ENCODE peak calls at places on chromosomes 13 and 19, in seven cellular contexts. One of them, this sample, is unnamed.

GRCh38 chr13:79075703-79076102 is 330.4 kb downstream of the RBM26 start:
- DNase-seq in lung: no peak
- DNase-seq in heart right ventricle: no peak
- DNase-seq in epithelial cell of esophagus: no peak
- DNase-seq in GM13977: no peak
- DNase-seq in left ventricle myocardium inferior: no peak
- DNase-seq in type B pancreatic cell: no peak
- DNase-seq in this sample: no peak

GRCh38 chr13:48236528-48237353 is 3.7 kb downstream of the ITM2B start:
- DNase-seq in GM13977: no peak
- DNase-seq in heart right ventricle: no peak
- DNase-seq in left ventricle myocardium inferior: no peak
- DNase-seq in epithelial cell of esophagus: peak
- DNase-seq in lung: no peak
- DNase-seq in type B pancreatic cell: no peak
- DNase-seq in this sample: peak

GRCh38 chr13:80442613-80443012 is 101.7 kb upstream of the SPRY2 start:
- DNase-seq in left ventricle myocardium inferior: no peak
- DNase-seq in type B pancreatic cell: no peak
- DNase-seq in epithelial cell of esophagus: no peak
- DNase-seq in lung: no peak
- DNase-seq in heart right ventricle: no peak
- DNase-seq in GM13977: no peak
- DNase-seq in this sample: no peak

GRCh38 chr13:31321457-31321856 is 121.7 kb downstream of the B3GLCT start:
- DNase-seq in type B pancreatic cell: no peak
- DNase-seq in epithelial cell of esophagus: no peak
- DNase-seq in heart right ventricle: no peak
- DNase-seq in GM13977: no peak
- DNase-seq in lung: no peak
- DNase-seq in left ventricle myocardium inferior: no peak
- DNase-seq in this sample: no peak

GRCh38 chr13:39516140-39516539 is 86.9 kb downstream of the LHFPL6 start:
- DNase-seq in epithelial cell of esophagus: no peak
- DNase-seq in heart right ventricle: no peak
- DNase-seq in type B pancreatic cell: no peak
- DNase-seq in left ventricle myocardium inferior: no peak
- DNase-seq in GM13977: no peak
- DNase-seq in lung: no peak
- DNase-seq in this sample: no peak

GRCh38 chr19:39444598-39445257 is 654 bp upstream of the SUPT5H start:
- DNase-seq in left ventricle myocardium inferior: no peak
- DNase-seq in epithelial cell of esophagus: no peak
- DNase-seq in heart right ventricle: no peak
- DNase-seq in GM13977: no peak
- DNase-seq in type B pancreatic cell: no peak
- DNase-seq in lung: no peak
- DNase-seq in this sample: no peak

GRCh38 chr19:17922138-17922537 is 10.7 kb upstream of the CCDC124 start:
- DNase-seq in epithelial cell of esophagus: no peak
- DNase-seq in heart right ventricle: no peak
- DNase-seq in GM13977: no peak
- DNase-seq in type B pancreatic cell: no peak
- DNase-seq in left ventricle myocardium inferior: no peak
- DNase-seq in lung: no peak
- DNase-seq in this sample: no peak

GRCh38 chr19:50921391-50922315 is 10.5 kb upstream of the KLK4 start:
- DNase-seq in type B pancreatic cell: no peak
- DNase-seq in heart right ventricle: no peak
- DNase-seq in lung: no peak
- DNase-seq in GM13977: no peak
- DNase-seq in epithelial cell of esophagus: no peak
- DNase-seq in left ventricle myocardium inferior: no peak
- DNase-seq in this sample: no peak

GRCh38 chr13:23510544-23510916 is 59.7 kb upstream of the TNFRSF19 start:
- DNase-seq in heart right ventricle: no peak
- DNase-seq in epithelial cell of esophagus: peak
- DNase-seq in GM13977: no peak
- DNase-seq in left ventricle myocardium inferior: no peak
- DNase-seq in type B pancreatic cell: no peak
- DNase-seq in lung: no peak
- DNase-seq in this sample: peak

GRCh38 chr19:33110201-33110910 is 21.6 kb upstream of the WDR88 start:
- DNase-seq in heart right ventricle: no peak
- DNase-seq in type B pancreatic cell: no peak
- DNase-seq in lung: no peak
- DNase-seq in GM13977: no peak
- DNase-seq in epithelial cell of esophagus: no peak
- DNase-seq in left ventricle myocardium inferior: no peak
- DNase-seq in this sample: no peak

GRCh38 chr13:75326173-75327131 is 155.5 kb downstream of the TBC1D4 start:
- DNase-seq in type B pancreatic cell: no peak
- DNase-seq in lung: no peak
- DNase-seq in heart right ventricle: no peak
- DNase-seq in left ventricle myocardium inferior: no peak
- DNase-seq in GM13977: peak
- DNase-seq in epithelial cell of esophagus: peak
- DNase-seq in this sample: no peak

GRCh38 chr19:2615782-2616181 is 86.7 kb downstream of the GNG7 start:
- DNase-seq in type B pancreatic cell: no peak
- DNase-seq in epithelial cell of esophagus: no peak
- DNase-seq in heart right ventricle: no peak
- DNase-seq in left ventricle myocardium inferior: peak
- DNase-seq in GM13977: no peak
- DNase-seq in lung: no peak
- DNase-seq in this sample: no peak

GRCh38 chr13:31775148-31775547 is 35.8 kb downstream of the RXFP2 start:
- DNase-seq in left ventricle myocardium inferior: no peak
- DNase-seq in GM13977: no peak
- DNase-seq in epithelial cell of esophagus: no peak
- DNase-seq in type B pancreatic cell: no peak
- DNase-seq in lung: no peak
- DNase-seq in heart right ventricle: no peak
- DNase-seq in this sample: no peak

GRCh38 chr19:3750211-3750610 is 11.3 kb downstream of the APBA3 start:
- DNase-seq in lung: no peak
- DNase-seq in type B pancreatic cell: no peak
- DNase-seq in heart right ventricle: no peak
- DNase-seq in GM13977: no peak
- DNase-seq in left ventricle myocardium inferior: no peak
- DNase-seq in epithelial cell of esophagus: no peak
- DNase-seq in this sample: no peak

GRCh38 chr19:32687681-32688080 is 3.9 kb upstream of the NUDT19 start:
- DNase-seq in type B pancreatic cell: no peak
- DNase-seq in lung: no peak
- DNase-seq in epithelial cell of esophagus: no peak
- DNase-seq in left ventricle myocardium inferior: no peak
- DNase-seq in heart right ventricle: no peak
- DNase-seq in GM13977: no peak
- DNase-seq in this sample: no peak

GRCh38 chr13:51280379-51280940 is 58.3 kb downstream of the FAM124A start:
- DNase-seq in left ventricle myocardium inferior: no peak
- DNase-seq in type B pancreatic cell: no peak
- DNase-seq in lung: no peak
- DNase-seq in heart right ventricle: no peak
- DNase-seq in epithelial cell of esophagus: no peak
- DNase-seq in GM13977: no peak
- DNase-seq in this sample: no peak

GRCh38 chr19:2089001-2089711 is 7.0 kb downstream of the MOB3A start:
- DNase-seq in lung: no peak
- DNase-seq in type B pancreatic cell: no peak
- DNase-seq in epithelial cell of esophagus: peak
- DNase-seq in GM13977: no peak
- DNase-seq in left ventricle myocardium inferior: no peak
- DNase-seq in heart right ventricle: no peak
- DNase-seq in this sample: peak

GRCh38 chr13:21800847-21801616 is 130.2 kb downstream of the FGF9 start:
- DNase-seq in lung: no peak
- DNase-seq in left ventricle myocardium inferior: no peak
- DNase-seq in GM13977: no peak
- DNase-seq in epithelial cell of esophagus: peak
- DNase-seq in heart right ventricle: no peak
- DNase-seq in type B pancreatic cell: no peak
- DNase-seq in this sample: no peak

GRCh38 chr19:56217039-56217949 is 15.2 kb downstream of the ZSCAN5C start:
- DNase-seq in epithelial cell of esophagus: peak
- DNase-seq in GM13977: no peak
- DNase-seq in lung: no peak
- DNase-seq in heart right ventricle: peak
- DNase-seq in left ventricle myocardium inferior: peak
- DNase-seq in type B pancreatic cell: no peak
- DNase-seq in this sample: no peak

GRCh38 chr19:46678110-46678732 is 17.2 kb upstream of the DACT3 start:
- DNase-seq in lung: no peak
- DNase-seq in heart right ventricle: no peak
- DNase-seq in left ventricle myocardium inferior: no peak
- DNase-seq in GM13977: peak
- DNase-seq in epithelial cell of esophagus: peak
- DNase-seq in type B pancreatic cell: no peak
- DNase-seq in this sample: peak

GRCh38 chr13:105773887-105774538 is 761.4 kb downstream of the EFNB2 start:
- DNase-seq in heart right ventricle: no peak
- DNase-seq in type B pancreatic cell: no peak
- DNase-seq in left ventricle myocardium inferior: no peak
- DNase-seq in epithelial cell of esophagus: peak
- DNase-seq in lung: no peak
- DNase-seq in GM13977: no peak
- DNase-seq in this sample: peak

GRCh38 chr13:99191900-99192399 is 8.7 kb upstream of the UBAC2 start:
- DNase-seq in type B pancreatic cell: no peak
- DNase-seq in heart right ventricle: no peak
- DNase-seq in left ventricle myocardium inferior: no peak
- DNase-seq in epithelial cell of esophagus: no peak
- DNase-seq in lung: no peak
- DNase-seq in GM13977: no peak
- DNase-seq in this sample: no peak

GRCh38 chr19:2636897-2637683 is 65.4 kb downstream of the GNG7 start:
- DNase-seq in left ventricle myocardium inferior: peak
- DNase-seq in epithelial cell of esophagus: peak
- DNase-seq in heart right ventricle: peak
- DNase-seq in GM13977: peak
- DNase-seq in type B pancreatic cell: peak
- DNase-seq in lung: peak
- DNase-seq in this sample: peak

GRCh38 chr13:92896842-92897241 is 329.8 kb upstream of the GPC6 start:
- DNase-seq in GM13977: no peak
- DNase-seq in type B pancreatic cell: no peak
- DNase-seq in left ventricle myocardium inferior: no peak
- DNase-seq in lung: no peak
- DNase-seq in epithelial cell of esophagus: peak
- DNase-seq in heart right ventricle: no peak
- DNase-seq in this sample: peak

GRCh38 chr19:38711726-38712153 is 32.5 kb downstream of the CAPN12 start:
- DNase-seq in heart right ventricle: peak
- DNase-seq in type B pancreatic cell: no peak
- DNase-seq in GM13977: no peak
- DNase-seq in epithelial cell of esophagus: no peak
- DNase-seq in lung: peak
- DNase-seq in left ventricle myocardium inferior: no peak
- DNase-seq in this sample: no peak

GRCh38 chr13:50729177-50729576 is 114.3 kb downstream of the DLEU7 start:
- DNase-seq in lung: no peak
- DNase-seq in type B pancreatic cell: no peak
- DNase-seq in heart right ventricle: no peak
- DNase-seq in left ventricle myocardium inferior: no peak
- DNase-seq in epithelial cell of esophagus: no peak
- DNase-seq in GM13977: no peak
- DNase-seq in this sample: no peak

GRCh38 chr13:30216111-30216510 is 91.2 kb downstream of the KATNAL1 start:
- DNase-seq in lung: no peak
- DNase-seq in heart right ventricle: no peak
- DNase-seq in epithelial cell of esophagus: no peak
- DNase-seq in GM13977: no peak
- DNase-seq in type B pancreatic cell: no peak
- DNase-seq in left ventricle myocardium inferior: no peak
- DNase-seq in this sample: peak
- TF ChIP-seq CTCF in lung: no peak
- TF ChIP-seq CTCF in heart right ventricle: no peak
- TF ChIP-seq CTCF in epithelial cell of esophagus: no peak
- TF ChIP-seq CTCF in GM13977: no peak
- TF ChIP-seq CTCF in type B pancreatic cell: no peak
- TF ChIP-seq CTCF in left ventricle myocardium inferior: no peak
- TF ChIP-seq CTCF in this sample: no peak

GRCh38 chr19:35739275-35740107 is 2.8 kb downstream of the IGFLR1 start:
- DNase-seq in GM13977: peak
- DNase-seq in epithelial cell of esophagus: no peak
- DNase-seq in heart right ventricle: no peak
- DNase-seq in lung: no peak
- DNase-seq in left ventricle myocardium inferior: no peak
- DNase-seq in type B pancreatic cell: no peak
- DNase-seq in this sample: no peak

GRCh38 chr19:35738887-35739229 is 3.4 kb downstream of the IGFLR1 start:
- DNase-seq in heart right ventricle: no peak
- DNase-seq in type B pancreatic cell: no peak
- DNase-seq in lung: no peak
- DNase-seq in epithelial cell of esophagus: no peak
- DNase-seq in left ventricle myocardium inferior: no peak
- DNase-seq in GM13977: peak
- DNase-seq in this sample: no peak

GRCh38 chr19:35738021-35738886 is 4.0 kb downstream of the IGFLR1 start:
- DNase-seq in heart right ventricle: no peak
- DNase-seq in type B pancreatic cell: no peak
- DNase-seq in GM13977: peak
- DNase-seq in left ventricle myocardium inferior: no peak
- DNase-seq in epithelial cell of esophagus: no peak
- DNase-seq in lung: no peak
- DNase-seq in this sample: no peak

GRCh38 chr19:35734889-35735288 is 7.4 kb downstream of the IGFLR1 start:
- DNase-seq in heart right ventricle: no peak
- DNase-seq in epithelial cell of esophagus: no peak
- DNase-seq in GM13977: peak
- DNase-seq in left ventricle myocardium inferior: no peak
- DNase-seq in lung: no peak
- DNase-seq in type B pancreatic cell: no peak
- DNase-seq in this sample: no peak

GRCh38 chr19:35736913-35737886 is 5.1 kb downstream of the IGFLR1 start:
- DNase-seq in lung: no peak
- DNase-seq in type B pancreatic cell: no peak
- DNase-seq in left ventricle myocardium inferior: no peak
- DNase-seq in GM13977: peak
- DNase-seq in epithelial cell of esophagus: peak
- DNase-seq in heart right ventricle: no peak
- DNase-seq in this sample: no peak
- TF ChIP-seq CTCF in lung: no peak
- TF ChIP-seq CTCF in type B pancreatic cell: peak
- TF ChIP-seq CTCF in left ventricle myocardium inferior: no peak
- TF ChIP-seq CTCF in GM13977: peak
- TF ChIP-seq CTCF in epithelial cell of esophagus: peak
- TF ChIP-seq CTCF in heart right ventricle: no peak
- TF ChIP-seq CTCF in this sample: no peak

GRCh38 chr13:41833851-41834250 is 127.1 kb downstream of the VWA8 start:
- DNase-seq in GM13977: no peak
- DNase-seq in left ventricle myocardium inferior: no peak
- DNase-seq in heart right ventricle: no peak
- DNase-seq in type B pancreatic cell: no peak
- DNase-seq in lung: no peak
- DNase-seq in epithelial cell of esophagus: peak
- DNase-seq in this sample: no peak
- TF ChIP-seq CTCF in GM13977: no peak
- TF ChIP-seq CTCF in left ventricle myocardium inferior: no peak
- TF ChIP-seq CTCF in heart right ventricle: no peak
- TF ChIP-seq CTCF in type B pancreatic cell: no peak
- TF ChIP-seq CTCF in lung: no peak
- TF ChIP-seq CTCF in epithelial cell of esophagus: no peak
- TF ChIP-seq CTCF in this sample: no peak

GRCh38 chr13:102571075-102571474 is 25.7 kb upstream of the TPP2 start:
- DNase-seq in left ventricle myocardium inferior: no peak
- DNase-seq in lung: no peak
- DNase-seq in epithelial cell of esophagus: peak
- DNase-seq in type B pancreatic cell: no peak
- DNase-seq in GM13977: no peak
- DNase-seq in heart right ventricle: no peak
- DNase-seq in this sample: peak
- TF ChIP-seq CTCF in left ventricle myocardium inferior: no peak
- TF ChIP-seq CTCF in lung: no peak
- TF ChIP-seq CTCF in epithelial cell of esophagus: no peak
- TF ChIP-seq CTCF in type B pancreatic cell: peak
- TF ChIP-seq CTCF in GM13977: peak
- TF ChIP-seq CTCF in heart right ventricle: no peak
- TF ChIP-seq CTCF in this sample: no peak

This sample was measured in MCF 10A.